ENCODE peak calls at places on chromosome 15, in eight cellular contexts. B is sigmoid colon, N is stomach, H is upper lobe of left lung, C is HL-60, Q is suprapubic skin, X is HCT116, E is spleen. F is an unnamed sample.

GRCh38 chr15:66007663-66008262 is 138.5 kb downstream of the RAB11A start:
- DNase-seq in N (no peak), B (no peak), C (no peak), Q (no peak), X (no peak), H (no peak), E (no peak), F (no peak)

GRCh38 chr15:61702224-61703120 is 357.8 kb downstream of the VPS13C start:
- DNase-seq in C (no peak), Q (no peak), B (no peak), E (no peak), X (no peak), H (no peak), N (no peak), F (no peak)

GRCh38 chr15:47885921-47886320 is 168.6 kb downstream of the SEMA6D start:
- DNase-seq in N (no peak), B (no peak), H (no peak), E (no peak), C (no peak), X (no peak), Q (no peak), F (no peak)

GRCh38 chr15:93980149-93980911 is 251.0 kb upstream of the MCTP2 start:
- DNase-seq in B (peak), Q (no peak), C (no peak), N (no peak), E (no peak), H (no peak), X (no peak), F (no peak)

GRCh38 chr15:96160800-96161199 is 169.7 kb upstream of the NR2F2 start:
- DNase-seq in E (no peak), X (no peak), C (no peak), N (peak), Q (no peak), H (no peak), B (no peak), F (no peak)

GRCh38 chr15:62857411-62857853 is 185.1 kb upstream of the TPM1 start:
- DNase-seq in B (peak), H (peak), Q (no peak), E (no peak), N (no peak), X (no peak), C (no peak), F (peak)

GRCh38 chr15:72112111-72112510 is 5.8 kb downstream of the MYO9A start:
- DNase-seq in B (no peak), C (no peak), Q (no peak), N (no peak), X (no peak), H (no peak), E (no peak), F (no peak)

GRCh38 chr15:95416576-95416975 is 913.9 kb upstream of the NR2F2 start:
- DNase-seq in B (no peak), C (no peak), Q (no peak), E (no peak), X (no peak), N (no peak), H (no peak), F (no peak)

GRCh38 chr15:94924971-94925593 is 693.7 kb downstream of the MCTP2 start:
- DNase-seq in E (no peak), X (no peak), H (no peak), C (no peak), Q (no peak), N (no peak), B (no peak), F (no peak)

GRCh38 chr15:29887719-29888118 is 65.5 kb upstream of the TJP1 start:
- DNase-seq in H (no peak), B (no peak), X (no peak), C (no peak), E (no peak), Q (no peak), N (no peak), F (no peak)

GRCh38 chr15:67140078-67140833 is 74.9 kb downstream of the SMAD3 start:
- DNase-seq in B (peak), X (no peak), C (peak), E (no peak), N (no peak), H (peak), Q (no peak), F (no peak)

GRCh38 chr15:67136802-67137201 is 71.4 kb downstream of the SMAD3 start:
- DNase-seq in C (no peak), B (peak), N (no peak), H (peak), E (no peak), Q (no peak), X (no peak), F (no peak)

GRCh38 chr15:67137319-67137718 is 71.9 kb downstream of the SMAD3 start:
- DNase-seq in E (no peak), N (no peak), H (no peak), Q (no peak), X (no peak), C (no peak), B (no peak), F (no peak)

GRCh38 chr15:67138946-67139855 is 73.8 kb downstream of the SMAD3 start:
- DNase-seq in Q (no peak), X (no peak), E (no peak), H (peak), C (no peak), N (no peak), B (peak), F (no peak)

GRCh38 chr15:67137951-67138935 is 72.8 kb downstream of the SMAD3 start:
- DNase-seq in E (no peak), H (peak), X (no peak), N (no peak), C (no peak), B (peak), Q (no peak), F (no peak)
- H3K4me3 ChIP-seq in E (no peak), H (no peak), X (no peak), N (no peak), C (no peak), B (peak), Q (peak), F (peak)

GRCh38 chr15:73704869-73705645 is 20.9 kb downstream of the CD276 start:
- DNase-seq in N (peak), H (peak), X (no peak), C (peak), E (peak), Q (no peak), B (peak), F (no peak)
- TF ChIP-seq POLR2AphosphoS5 in N (no peak), H (no peak), X (no peak), C (no peak), E (no peak), Q (no peak), B (no peak), F (no peak)

GRCh38 chr15:82530606-82531379 is 9.5 kb downstream of the RPS17 start:
- DNase-seq in E (peak), N (peak), C (peak), B (peak), X (peak), H (peak), Q (no peak), F (peak)
- H3K27ac ChIP-seq in E (peak), N (peak), C (no peak), B (peak), X (peak), H (peak), Q (no peak), F (peak)

GRCh38 chr15:74595271-74595670 is 20.4 kb upstream of the CLK3 start:
- DNase-seq in Q (no peak), N (no peak), B (no peak), X (no peak), H (no peak), E (no peak), C (no peak), F (no peak)

GRCh38 chr15:74603026-74603788 is 12.4 kb upstream of the CLK3 start:
- DNase-seq in X (no peak), E (no peak), B (no peak), Q (no peak), H (no peak), C (no peak), N (no peak), F (no peak)

GRCh38 chr15:74598126-74598842 is 17.4 kb upstream of the CLK3 start:
- DNase-seq in X (no peak), B (peak), H (peak), N (peak), Q (peak), E (peak), C (peak), F (peak)

GRCh38 chr15:74594455-74594854 is 21.2 kb upstream of the CLK3 start:
- DNase-seq in Q (no peak), X (no peak), E (no peak), C (no peak), H (no peak), N (no peak), B (no peak), F (no peak)

DNA sequence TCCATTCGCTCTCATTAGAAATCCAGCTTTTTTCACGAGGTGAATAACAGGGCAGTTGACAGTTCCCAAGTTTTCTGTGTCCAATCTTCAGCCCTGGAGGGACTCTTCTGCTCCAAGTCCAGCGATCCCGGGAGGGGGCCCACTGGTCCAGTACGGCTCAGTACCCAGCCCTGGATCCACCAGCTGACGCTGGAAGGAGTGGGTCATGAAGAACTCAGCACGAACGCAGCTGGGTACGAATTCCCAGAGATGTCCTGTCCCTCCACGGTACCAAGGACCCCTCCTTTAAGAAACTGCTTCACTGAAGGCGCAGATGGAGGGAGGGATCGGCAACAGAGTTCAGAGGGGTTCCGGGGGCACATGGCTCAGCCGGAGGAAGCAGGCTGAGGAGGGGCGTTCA is 16.5 kb upstream of the CLK3 start:
- DNase-seq in H (no peak), N (no peak), E (no peak), C (no peak), B (no peak), Q (no peak), X (no peak), F (no peak)
- H3K4me3 ChIP-seq in H (peak), N (peak), E (peak), C (no peak), B (peak), Q (peak), X (no peak), F (peak)

DNA sequence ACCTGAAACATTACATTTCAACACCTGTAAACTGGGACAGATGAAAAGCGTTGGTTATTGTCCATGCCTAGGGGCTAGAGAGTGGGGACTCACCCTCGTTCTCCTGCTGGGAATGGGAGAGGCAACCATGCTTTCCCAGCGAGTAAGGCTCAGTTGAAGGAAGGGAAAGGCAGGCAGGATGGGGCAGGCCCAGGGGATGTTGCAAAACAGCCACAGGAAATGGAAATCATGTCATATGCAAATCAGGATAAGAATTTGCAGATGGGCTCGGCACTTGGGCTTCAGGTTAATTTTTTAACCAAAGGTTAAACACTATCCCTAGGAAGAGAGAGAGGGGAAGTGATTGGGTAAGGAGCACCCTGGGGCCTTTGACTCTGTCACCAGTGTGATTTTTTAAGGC is 14.5 kb upstream of the PLA2G4E start:
- DNase-seq in E (no peak), H (peak), X (no peak), C (peak), B (no peak), N (no peak), Q (peak), F (no peak)
- TF ChIP-seq POLR2AphosphoS5 in E (no peak), H (no peak), X (no peak), C (no peak), B (no peak), N (no peak), Q (peak), F (no peak)

F was measured in breast epithelium.